ENCODE peak calls at places on chromosomes 13 and 19, in seven cellular contexts. A is esophagus squamous epithelium, I is mammary epithelial cell, B is astrocyte, Y is IMR-90, O is uterus, G is cardiac muscle cell. T is an unnamed sample.

GRCh38 chr13:35139591-35139990 is 197.5 kb downstream of the NBEA start:
- DNase-seq in A (no peak), I (no peak), B (peak; percentile 45), Y (peak; percentile 31), O (no peak), G (no peak), T (no peak)

GRCh38 chr13:40247845-40248244 is 418.6 kb downstream of the FOXO1 start:
- DNase-seq in A (no peak), I (peak; percentile 51), B (no peak), Y (no peak), O (no peak), G (no peak), T (no peak)

GRCh38 chr13:50831510-50831909 is 12.0 kb downstream of the DLEU7 start:
- DNase-seq in A (no peak), I (peak; percentile 19), B (peak; percentile 30), Y (no peak), O (no peak), G (no peak), T (no peak)

GRCh38 chr19:5281588-5281987 is 59.0 kb downstream of the PTPRS start:
- DNase-seq in A (no peak), I (no peak), B (no peak), Y (no peak), O (peak; percentile 64), G (no peak), T (peak; percentile 22)

GRCh38 chr19:7251502-7251901 is 42.7 kb downstream of the INSR start:
- DNase-seq in A (no peak), I (no peak), B (no peak), Y (no peak), O (no peak), G (no peak), T (no peak)

GRCh38 chr19:5814123-5814839 is 9.4 kb downstream of the NRTN start:
- DNase-seq in A (no peak), I (no peak), B (no peak), Y (no peak), O (no peak), G (no peak), T (no peak)

GRCh38 chr13:40664100-40665060 is 2.1 kb downstream of the FOXO1 start:
- DNase-seq in A (no peak), I (peak; percentile 36), B (peak; percentile 13), Y (no peak), O (peak; percentile 68), G (peak; percentile 70), T (peak; percentile 90)

GRCh38 chr13:24355103-24355502 is 45.7 kb downstream of the C1QTNF9 start:
- DNase-seq in A (no peak), I (no peak), B (no peak), Y (no peak), O (no peak), G (no peak), T (no peak)

GRCh38 chr13:110322126-110322827 is 15.2 kb downstream of the COL4A2 start:
- DNase-seq in A (no peak), I (no peak), B (no peak), Y (no peak), O (no peak), G (no peak), T (no peak)

GRCh38 chr19:46913852-46914430 is 53.1 kb downstream of the ARHGAP35 start:
- DNase-seq in A (no peak), I (peak; percentile 26), B (peak; percentile 58), Y (peak; percentile 49), O (no peak), G (no peak), T (no peak)

GRCh38 chr13:106602178-106602577 is 34.2 kb upstream of the ARGLU1 start:
- DNase-seq in A (no peak), I (no peak), B (no peak), Y (no peak), O (no peak), G (no peak), T (peak; percentile 19)

GRCh38 chr19:8476524-8476923 is 25.9 kb downstream of the PRAM1 start:
- DNase-seq in A (no peak), I (no peak), B (no peak), Y (no peak), O (no peak), G (no peak), T (no peak)

GRCh38 chr13:30339721-30340366 is 32.5 kb upstream of the KATNAL1 start:
- DNase-seq in A (no peak), I (no peak), B (peak; percentile 14), Y (no peak), O (no peak), G (no peak), T (no peak)

GRCh38 chr13:101917833-101918755 is 465.6 kb downstream of the ITGBL1 start:
- DNase-seq in A (no peak), I (no peak), B (no peak), Y (no peak), O (no peak), G (no peak), T (no peak)

GRCh38 chr19:29640231-29640630 is 25.0 kb upstream of the PLEKHF1 start:
- DNase-seq in A (no peak), I (no peak), B (no peak), Y (no peak), O (no peak), G (no peak), T (no peak)

GRCh38 chr19:34295103-34295502 is 40.7 kb downstream of the GARRE1 start:
- DNase-seq in A (no peak), I (no peak), B (no peak), Y (no peak), O (no peak), G (no peak), T (no peak)

GRCh38 chr19:54011507-54012211 is 20.2 kb downstream of the CACNG6 start:
- DNase-seq in A (no peak), I (no peak), B (no peak), Y (no peak), O (no peak), G (no peak), T (no peak)

GRCh38 chr13:27160657-27161174 is 10.9 kb downstream of the USP12 start:
- DNase-seq in A (no peak), I (no peak), B (no peak), Y (no peak), O (no peak), G (no peak), T (no peak)
- H3K27ac ChIP-seq in A (no peak overlapping the region), I (no peak overlapping the region), B (no peak overlapping the region), Y (no peak overlapping the region), O (no peak overlapping the region), G (no peak overlapping the region), T (peak overlapping the region; percentile 51)

GRCh38 chr19:3931041-3931440 is 1.8 kb upstream of the NMRK2 start:
- DNase-seq in A (no peak), I (no peak), B (no peak), Y (no peak), O (no peak), G (no peak), T (peak; percentile 14)

GRCh38 chr19:3932931-3933810 is at the start of gene NMRK2:
- DNase-seq in A (no peak), I (no peak), B (no peak), Y (no peak), O (no peak), G (peak; percentile 77), T (no peak)

DNA sequence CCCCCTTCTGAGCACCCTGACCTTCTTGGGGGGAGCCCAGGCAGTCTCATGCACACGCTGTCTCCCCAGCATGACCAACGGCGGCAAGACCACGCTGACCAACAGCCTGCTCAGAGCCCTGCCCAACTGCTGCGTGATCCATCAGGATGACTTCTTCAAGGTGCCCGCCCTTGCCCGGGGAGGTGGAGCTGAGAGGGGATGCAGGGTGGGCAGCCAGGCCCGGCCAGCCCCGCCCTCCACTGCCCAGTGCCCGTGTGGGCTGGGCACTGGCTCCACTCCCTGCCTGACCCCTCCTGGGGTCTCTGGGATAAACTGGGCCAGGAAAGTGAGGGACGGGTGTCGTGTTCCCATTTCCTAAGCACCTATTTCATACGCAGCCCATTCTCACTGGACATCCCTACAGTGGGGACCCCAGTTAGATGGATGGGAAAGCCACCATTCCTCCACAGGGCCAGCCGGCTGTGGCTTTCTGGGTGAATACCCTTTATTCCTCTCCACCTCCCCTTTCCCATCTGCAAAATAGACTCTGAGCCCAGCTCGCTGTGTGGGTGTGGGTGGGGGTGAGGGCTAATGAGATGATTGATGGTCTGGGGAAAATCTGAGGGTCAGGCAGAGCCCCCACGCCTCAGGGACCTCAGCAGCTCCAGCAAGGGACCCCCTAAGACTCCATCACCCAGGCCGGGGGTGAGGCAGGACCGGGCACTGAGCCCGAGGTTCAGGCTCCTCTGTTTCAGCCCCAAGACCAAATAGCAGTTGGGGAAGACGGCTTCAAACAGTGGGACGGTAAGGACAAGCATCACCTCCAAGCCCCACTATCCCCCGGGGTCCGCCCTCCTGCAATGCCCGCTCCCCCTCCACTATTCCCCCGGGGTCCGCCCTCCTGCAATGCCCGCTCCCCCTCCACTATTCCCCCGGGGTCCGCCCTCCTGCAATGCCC is 3.9 kb downstream of the NMRK2 start:
- DNase-seq in A (no peak), I (no peak), B (no peak), Y (no peak), O (no peak), G (no peak), T (no peak)
- TF ChIP-seq CTCF in A (no peak), I (no peak), B (no peak), Y (no peak), O (no peak), G (no peak), T (no peak)

GRCh38 chr13:33274264-33274663 is 11.3 kb downstream of the STARD13 start:
- DNase-seq in A (no peak), I (no peak), B (no peak), Y (no peak), O (no peak), G (no peak), T (no peak)

GRCh38 chr13:33270906-33271538 is 14.5 kb downstream of the STARD13 start:
- DNase-seq in A (no peak), I (no peak), B (no peak), Y (peak; percentile 49), O (no peak), G (no peak), T (no peak)

GRCh38 chr13:33275916-33276315 is 9.6 kb downstream of the STARD13 start:
- DNase-seq in A (no peak), I (no peak), B (peak; percentile 96), Y (peak; percentile 76), O (no peak), G (no peak), T (no peak)

GRCh38 chr13:33272531-33273124 is 12.9 kb downstream of the STARD13 start:
- DNase-seq in A (no peak), I (peak; percentile 41), B (no peak), Y (no peak), O (no peak), G (no peak), T (peak; percentile 51)

GRCh38 chr13:33271759-33272158 is 13.8 kb downstream of the STARD13 start:
- DNase-seq in A (no peak), I (no peak), B (no peak), Y (peak; percentile 50), O (no peak), G (no peak), T (no peak)
- H3K27ac ChIP-seq in A (peak overlapping the region; percentile 8), I (no peak overlapping the region), B (no peak overlapping the region), Y (peak overlapping the region; percentile 39), O (peak overlapping the region; percentile 12), G (no peak overlapping the region), T (peak overlapping the region; percentile 76)

DNA sequence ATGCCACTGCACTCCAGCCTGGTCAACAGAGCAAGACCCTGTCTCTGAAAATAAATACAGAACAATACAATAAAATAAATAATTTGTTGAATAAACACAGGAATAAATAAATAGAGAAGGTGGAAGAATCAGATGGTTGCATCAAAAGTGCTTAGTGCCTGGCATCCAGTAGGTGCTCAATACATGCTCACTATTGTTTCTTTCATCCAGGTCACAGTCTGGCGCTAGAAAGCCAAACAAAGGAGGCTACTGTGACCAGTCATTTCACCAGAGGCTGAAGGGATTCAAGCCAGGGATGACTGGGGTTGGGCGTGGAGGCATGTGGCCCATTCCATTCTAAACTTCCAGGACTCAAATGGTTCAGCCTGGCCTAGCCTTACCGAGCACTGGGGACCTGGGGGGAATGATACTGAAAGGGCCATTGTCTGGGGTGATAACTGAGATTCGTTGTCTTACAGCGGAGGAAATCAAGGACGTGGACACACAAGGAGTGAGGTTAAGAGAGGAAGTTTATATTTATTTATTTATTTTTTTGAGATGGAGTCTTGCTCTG is 3.6 kb upstream of the NDUFB7 start:
- DNase-seq in A (no peak), I (no peak), B (no peak), Y (no peak), O (no peak), G (no peak), T (no peak)
- TF ChIP-seq CTCF in A (no peak), I (no peak), B (no peak), Y (no peak), O (no peak), G (no peak), T (no peak)